ENCODE peak calls at places on chromosomes 12 and 14, in ten cellular contexts. B, Q, R, L, N, K, F, D, Z and X are unnamed samples.

GRCh38 chr14:61525293-61526011 is 169.9 kb upstream of the HIF1A start:
- DNase-seq in Q (peak; percentile 76), D (peak; percentile 73), K (peak; percentile 78), B (peak; percentile 38), R (peak; percentile 86), F (no peak), N (peak; percentile 65), L (no peak), Z (no peak), X (peak; percentile 91)

GRCh38 chr12:81644503-81644902 is 114.6 kb downstream of the PPFIA2 start:
- DNase-seq in Q (peak; percentile 63), K (peak; percentile 47), F (no peak), Z (peak; percentile 63), N (peak; percentile 48), D (no peak), R (no peak), B (no peak), L (peak; percentile 27), X (peak; percentile 64)

GRCh38 chr12:108119126-108119973 is 9.7 kb upstream of the WSCD2 start:
- DNase-seq in N (no peak), F (no peak), Z (no peak), L (no peak), D (no peak), K (no peak), Q (no peak), B (no peak), R (no peak), X (no peak)

GRCh38 chr12:117552971-117553370 is 191.5 kb upstream of the NOS1 start:
- DNase-seq in R (peak; percentile 27), N (no peak), L (no peak), Q (no peak), Z (no peak), K (no peak), F (no peak), B (no peak), D (no peak), X (peak; percentile 1)

GRCh38 chr12:27797301-27798025 is 17.4 kb upstream of the MANSC4 start:
- DNase-seq in L (no peak), N (no peak), F (no peak), R (no peak), B (no peak), D (no peak), K (no peak), Q (no peak), Z (no peak), X (no peak)

GRCh38 chr12:51062631-51063397 is 14.7 kb downstream of the LETMD1 start:
- DNase-seq in L (no peak), B (no peak), Z (no peak), F (no peak), R (no peak), N (no peak), Q (no peak), K (no peak), D (no peak), X (no peak)

GRCh38 chr14:51780006-51780692 is 80.3 kb upstream of the GNG2 start:
- DNase-seq in F (peak; percentile 73), N (peak; percentile 65), B (peak; percentile 77), R (peak; percentile 82), K (peak; percentile 69), Z (peak; percentile 89), Q (peak; percentile 78), L (peak; percentile 80), D (no peak), X (peak; percentile 65)

GRCh38 chr12:89461649-89462612 is 62.7 kb downstream of the GALNT4 start:
- DNase-seq in Z (peak; percentile 76), R (no peak), K (peak; percentile 88), D (no peak), N (peak; percentile 79), L (peak; percentile 74), B (no peak), Q (peak; percentile 86), F (no peak), X (peak; percentile 83)

GRCh38 chr14:90807060-90807459 is 9.2 kb downstream of the TTC7B start:
- DNase-seq in N (no peak), L (no peak), R (no peak), Q (no peak), K (no peak), B (no peak), F (no peak), Z (no peak), D (no peak), X (no peak)

GRCh38 chr14:90803249-90803648 is 13.0 kb downstream of the TTC7B start:
- DNase-seq in L (no peak), D (no peak), B (no peak), N (no peak), K (no peak), Z (no peak), R (no peak), Q (no peak), F (no peak), X (no peak)

GRCh38 chr14:90804776-90805391 is 11.3 kb downstream of the TTC7B start:
- DNase-seq in K (no peak), D (no peak), L (no peak), Q (no peak), N (no peak), R (no peak), B (no peak), F (no peak), Z (no peak), X (no peak)

GRCh38 chr14:90805662-90806548 is 10.3 kb downstream of the TTC7B start:
- DNase-seq in R (no peak), N (no peak), Q (peak; percentile 48), B (no peak), D (no peak), K (no peak), F (no peak), L (no peak), Z (no peak), X (peak; percentile 36)

DNA sequence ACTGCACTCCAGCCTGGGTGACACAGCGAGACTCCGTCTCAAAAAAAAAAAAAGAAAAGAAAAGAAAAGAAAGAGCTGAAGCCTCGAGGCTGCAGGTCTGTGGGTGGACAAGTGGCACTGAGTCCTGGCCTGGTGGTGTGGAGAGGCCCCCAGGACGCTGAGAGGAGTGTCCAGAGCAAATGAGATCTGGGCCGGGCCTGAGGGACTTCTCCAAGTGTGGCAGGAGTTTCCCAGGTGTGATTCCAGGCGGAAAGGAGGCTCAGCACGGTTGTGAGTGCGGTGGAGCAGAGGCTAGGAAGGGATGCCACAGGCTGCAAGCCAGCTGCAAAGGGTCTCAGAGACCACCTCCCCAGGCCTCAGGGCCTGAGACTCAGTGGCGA is 11.9 kb downstream of the TTC7B start:
- DNase-seq in D (no peak), N (no peak), F (no peak), Z (no peak), R (no peak), L (no peak), Q (no peak), K (no peak), B (no peak), X (no peak)
- H3K4me3 ChIP-seq in D (no peak overlapping the region), N (no peak overlapping the region), F (no peak overlapping the region), Z (no peak overlapping the region), R (no peak overlapping the region), L (no peak overlapping the region), Q (no peak overlapping the region), K (no peak overlapping the region), B (no peak overlapping the region), X (no peak overlapping the region)

DNA sequence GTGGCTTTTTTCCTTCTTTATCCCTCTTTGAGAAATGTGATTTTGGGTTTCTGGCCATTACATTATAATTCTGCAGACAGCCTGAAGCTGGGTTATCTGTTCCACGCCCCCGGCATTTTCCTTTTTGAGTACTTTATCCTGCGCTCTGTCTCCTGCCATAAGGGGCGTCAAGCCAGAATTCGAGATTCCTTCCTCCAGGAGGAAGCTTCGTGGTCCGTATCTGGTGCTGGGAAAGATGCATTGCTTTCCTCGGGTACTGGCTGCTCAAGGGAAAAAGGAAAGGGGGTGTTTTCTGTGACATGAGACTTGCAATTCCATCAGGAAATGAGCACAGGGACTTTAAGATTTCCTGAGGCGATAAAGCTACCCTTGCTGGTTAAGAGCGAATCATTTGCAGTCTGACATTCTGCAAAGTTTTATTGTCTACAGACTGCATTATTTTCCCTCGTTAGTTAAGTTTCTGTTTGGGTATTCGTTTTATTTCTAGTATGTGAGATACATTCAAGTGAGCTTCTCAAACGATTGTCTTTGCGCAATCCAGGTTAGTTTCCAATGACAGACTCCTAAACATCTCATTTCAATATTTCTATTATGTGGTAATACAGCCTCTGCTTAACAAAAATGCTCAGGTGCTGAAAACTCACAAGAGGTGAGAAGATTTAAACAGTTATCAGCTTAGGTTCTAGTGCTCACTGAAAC is 706 bp downstream of the AKAP5 start:
- DNase-seq in D (no peak), Q (peak; percentile 61), K (peak; percentile 60), L (peak; percentile 80), F (peak; percentile 29), Z (peak; percentile 90), R (peak; percentile 19), B (no peak), N (peak; percentile 48), X (peak; percentile 45)
- TF ChIP-seq CTCF in D (peak; percentile 16), Q (peak; percentile 52), K (peak; percentile 55), L (peak; percentile 36), F (no peak), Z (peak; percentile 14), R (peak; percentile 18), B (no peak), N (peak; percentile 57), X (peak; percentile 32)

GRCh38 chr12:46457958-46458357 is 85.4 kb upstream of the SLC38A2 start:
- DNase-seq in Z (no peak), R (no peak), K (no peak), Q (no peak), D (no peak), N (no peak), B (no peak), F (no peak), L (no peak), X (no peak)

GRCh38 chr12:46458500-46459106 is 86.0 kb upstream of the SLC38A2 start:
- DNase-seq in N (no peak), L (no peak), Z (no peak), D (no peak), B (no peak), F (no peak), Q (no peak), K (no peak), R (no peak), X (no peak)

GRCh38 chr12:46459881-46460545 is 87.4 kb upstream of the SLC38A2 start:
- DNase-seq in F (no peak), Q (no peak), N (no peak), L (no peak), R (no peak), K (no peak), D (no peak), Z (no peak), B (peak; percentile 14), X (no peak)

GRCh38 chr12:46460682-46461215 is 88.2 kb upstream of the SLC38A2 start:
- DNase-seq in N (no peak), Z (no peak), K (no peak), Q (no peak), D (no peak), R (no peak), B (no peak), F (no peak), L (no peak), X (no peak)

GRCh38 chr12:46459111-46459510 is 86.5 kb upstream of the SLC38A2 start:
- DNase-seq in R (no peak), L (peak; percentile 76), F (no peak), D (no peak), B (no peak), Q (peak; percentile 89), K (peak; percentile 48), Z (peak; percentile 27), N (peak; percentile 41), X (peak; percentile 85)
- H3K4me3 ChIP-seq in R (no peak overlapping the region), L (no peak overlapping the region), F (no peak overlapping the region), D (no peak overlapping the region), B (no peak overlapping the region), Q (no peak overlapping the region), K (no peak overlapping the region), Z (no peak overlapping the region), N (no peak overlapping the region), X (no peak overlapping the region)

GRCh38 chr14:76050250-76050649 is 64.7 kb downstream of the IFT43 start:
- DNase-seq in R (no peak), B (no peak), L (no peak), Q (no peak), F (no peak), N (no peak), D (no peak), Z (no peak), K (no peak), X (no peak)

GRCh38 chr14:76055330-76055729 is 69.8 kb downstream of the IFT43 start:
- DNase-seq in N (no peak), B (no peak), Z (no peak), L (no peak), F (no peak), K (no peak), Q (no peak), D (no peak), R (no peak), X (no peak)

GRCh38 chr14:76051717-76052459 is 66.3 kb downstream of the IFT43 start:
- DNase-seq in D (no peak), F (no peak), B (no peak), L (no peak), N (no peak), K (no peak), R (no peak), Q (no peak), Z (peak; percentile 35), X (no peak)

GRCh38 chr14:76053576-76054369 is 68.2 kb downstream of the IFT43 start:
- DNase-seq in D (no peak), R (no peak), L (no peak), F (no peak), Z (no peak), K (peak; percentile 13), N (no peak), B (no peak), Q (no peak), X (no peak)

DNA sequence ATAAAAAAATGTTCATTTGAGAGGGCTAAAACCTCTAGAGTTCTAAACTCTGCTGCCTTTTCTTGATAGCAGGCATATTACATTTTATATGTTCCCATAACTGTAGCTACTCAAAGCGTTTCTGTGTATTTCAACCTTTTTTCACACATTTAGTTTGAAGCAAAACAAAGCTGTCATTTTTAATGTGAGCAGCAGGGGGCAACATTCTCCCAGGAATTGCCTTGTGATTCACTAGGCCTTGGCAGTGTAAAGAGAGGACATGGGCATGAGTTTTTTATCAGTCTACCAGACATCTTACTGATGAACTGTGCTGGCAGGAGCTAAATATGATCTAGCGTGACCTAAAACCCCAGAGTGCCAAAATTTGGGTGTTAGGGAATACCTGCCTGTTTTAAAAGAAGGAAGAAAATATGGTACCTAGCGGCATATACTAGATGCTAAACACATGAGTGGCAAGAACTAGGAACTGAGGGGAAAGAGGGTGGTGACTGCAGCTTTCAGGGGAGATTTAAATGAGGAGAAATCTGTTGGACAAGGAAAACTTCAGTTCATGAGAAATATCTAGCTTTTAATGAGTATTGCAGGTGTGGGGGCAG is 65.3 kb downstream of the IFT43 start:
- DNase-seq in K (peak; percentile 62), R (peak; percentile 58), D (no peak), Q (peak; percentile 78), Z (peak; percentile 75), L (peak; percentile 84), N (peak; percentile 66), F (peak; percentile 58), B (peak; percentile 40), X (peak; percentile 68)
- TF ChIP-seq CTCF in K (peak; percentile 79), R (peak; percentile 81), D (peak; percentile 74), Q (peak; percentile 74), Z (peak; percentile 90), L (peak; percentile 55), N (peak; percentile 79), F (peak; percentile 51), B (peak; percentile 78), X (peak; percentile 75)